ENCODE peak calls at places on chromosomes 12 and 14, in four cellular contexts. One of them, this sample, is unnamed. For H3K9me1, the result is how much of the 10 kb centered on the place peaks cover.

GRCh38 chr12:14211829-14212455 is 153.5 kb upstream of the ATF7IP start:
- DNase-seq in endothelial cell of umbilical vein: no peak
- DNase-seq in K562: no peak
- DNase-seq in IMR-90: no peak
- DNase-seq in this sample: no peak

GRCh38 chr14:22849212-22849819 is 12.9 kb downstream of the MMP14 start:
- DNase-seq in IMR-90: no peak
- DNase-seq in endothelial cell of umbilical vein: no peak
- DNase-seq in K562: no peak
- DNase-seq in this sample: no peak

GRCh38 chr12:89288959-89289358 is 63.3 kb downstream of the DUSP6 start:
- DNase-seq in IMR-90: no peak
- DNase-seq in K562: no peak
- DNase-seq in endothelial cell of umbilical vein: no peak
- DNase-seq in this sample: no peak

GRCh38 chr12:122080149-122081107 is 1.9 kb downstream of the MLXIP start:
- DNase-seq in endothelial cell of umbilical vein: peak
- DNase-seq in IMR-90: peak
- DNase-seq in K562: no peak
- DNase-seq in this sample: no peak

GRCh38 chr14:61675291-61675690 is 20.0 kb upstream of the HIF1A start:
- DNase-seq in K562: no peak
- DNase-seq in endothelial cell of umbilical vein: no peak
- DNase-seq in IMR-90: no peak
- DNase-seq in this sample: no peak

GRCh38 chr14:102949801-102950451 is 27.5 kb downstream of the AMN start:
- DNase-seq in K562: no peak
- DNase-seq in IMR-90: peak
- DNase-seq in endothelial cell of umbilical vein: no peak
- DNase-seq in this sample: no peak

GRCh38 chr14:34750670-34751069 is 36.3 kb upstream of the CFL2 start:
- DNase-seq in K562: no peak
- DNase-seq in endothelial cell of umbilical vein: peak
- DNase-seq in IMR-90: peak
- DNase-seq in this sample: no peak

GRCh38 chr14:26538176-26538575 is 59.7 kb downstream of the NOVA1 start:
- DNase-seq in K562: no peak
- DNase-seq in IMR-90: no peak
- DNase-seq in endothelial cell of umbilical vein: no peak
- DNase-seq in this sample: no peak

GRCh38 chr12:122886161-122886560 is 9.8 kb downstream of the VPS37B start:
- DNase-seq in endothelial cell of umbilical vein: no peak
- DNase-seq in IMR-90: no peak
- DNase-seq in K562: no peak
- DNase-seq in this sample: no peak

GRCh38 chr14:89771251-89771650 is 183.3 kb downstream of the EFCAB11 start:
- DNase-seq in K562: no peak
- DNase-seq in IMR-90: peak
- DNase-seq in endothelial cell of umbilical vein: peak
- DNase-seq in this sample: no peak

GRCh38 chr12:6724409-6724797 is 557 bp downstream of the COPS7A start:
- DNase-seq in K562: no peak
- DNase-seq in endothelial cell of umbilical vein: no peak
- DNase-seq in IMR-90: peak
- DNase-seq in this sample: no peak

GRCh38 chr14:36069535-36069900 is 107.0 kb downstream of the PTCSC3 start:
- DNase-seq in IMR-90: peak
- DNase-seq in K562: peak
- DNase-seq in endothelial cell of umbilical vein: peak
- DNase-seq in this sample: peak

GRCh38 chr12:67980391-67980790 is 8.9 kb upstream of the IFNG-AS1 start:
- DNase-seq in IMR-90: peak
- DNase-seq in endothelial cell of umbilical vein: no peak
- DNase-seq in K562: no peak
- DNase-seq in this sample: no peak

GRCh38 chr12:100574262-100575074 is 984 bp downstream of the GAS2L3 start:
- DNase-seq in endothelial cell of umbilical vein: no peak
- DNase-seq in K562: no peak
- DNase-seq in IMR-90: no peak
- DNase-seq in this sample: no peak

GRCh38 chr14:83473416-83473815 is 1939.8 kb upstream of the SEL1L start:
- DNase-seq in K562: no peak
- DNase-seq in IMR-90: peak
- DNase-seq in endothelial cell of umbilical vein: no peak
- DNase-seq in this sample: no peak

GRCh38 chr14:83473846-83474245 is 1940.2 kb upstream of the SEL1L start:
- DNase-seq in IMR-90: peak
- DNase-seq in endothelial cell of umbilical vein: peak
- DNase-seq in K562: no peak
- DNase-seq in this sample: no peak

GRCh38 chr14:83483063-83483462 is 1949.4 kb upstream of the SEL1L start:
- DNase-seq in K562: no peak
- DNase-seq in IMR-90: peak
- DNase-seq in endothelial cell of umbilical vein: no peak
- DNase-seq in this sample: no peak

GRCh38 chr14:83478741-83479140 is 1945.1 kb upstream of the SEL1L start:
- DNase-seq in endothelial cell of umbilical vein: no peak
- DNase-seq in K562: no peak
- DNase-seq in IMR-90: peak
- DNase-seq in this sample: no peak
- H3K9me1 ChIP-seq in endothelial cell of umbilical vein: under half
- H3K9me1 ChIP-seq in K562: under half
- H3K9me1 ChIP-seq in IMR-90: under half
- H3K9me1 ChIP-seq in this sample: under half

DNA sequence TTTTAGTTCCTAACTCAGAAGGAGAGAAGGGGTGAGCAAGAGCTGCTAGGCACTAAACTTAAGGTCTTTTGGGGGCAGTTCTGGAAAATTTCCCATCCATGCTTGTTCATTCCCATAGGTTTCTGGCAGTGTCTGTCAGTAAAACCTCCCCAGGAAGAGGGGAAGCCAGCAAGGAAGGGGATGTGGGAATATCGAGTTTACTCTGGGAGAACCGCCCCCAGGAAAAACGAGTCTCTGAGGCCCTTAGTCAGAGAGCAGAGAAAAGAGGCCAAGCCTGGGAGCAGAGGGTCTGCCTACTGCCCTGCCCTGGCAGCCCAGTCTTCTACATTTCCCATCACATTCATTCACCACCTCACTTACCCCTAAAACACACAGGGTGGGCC is 55.9 kb downstream of the TMCC3 start:
- DNase-seq in K562: no peak
- DNase-seq in endothelial cell of umbilical vein: peak
- DNase-seq in IMR-90: no peak
- DNase-seq in this sample: no peak
- H3K9me1 ChIP-seq in K562: under half
- H3K9me1 ChIP-seq in endothelial cell of umbilical vein: under half
- H3K9me1 ChIP-seq in IMR-90: under half
- H3K9me1 ChIP-seq in this sample: under half

GRCh38 chr14:91298576-91298975 is 54.1 kb upstream of the GPR68 start:
- DNase-seq in IMR-90: no peak
- DNase-seq in endothelial cell of umbilical vein: peak
- DNase-seq in K562: no peak
- DNase-seq in this sample: no peak

GRCh38 chr14:91295276-91295845 is 50.9 kb upstream of the GPR68 start:
- DNase-seq in IMR-90: no peak
- DNase-seq in endothelial cell of umbilical vein: no peak
- DNase-seq in K562: no peak
- DNase-seq in this sample: no peak

GRCh38 chr14:91297081-91297711 is 52.7 kb upstream of the GPR68 start:
- DNase-seq in endothelial cell of umbilical vein: no peak
- DNase-seq in IMR-90: no peak
- DNase-seq in K562: no peak
- DNase-seq in this sample: no peak

GRCh38 chr14:91294153-91294552 is 49.6 kb upstream of the GPR68 start:
- DNase-seq in K562: no peak
- DNase-seq in endothelial cell of umbilical vein: no peak
- DNase-seq in IMR-90: no peak
- DNase-seq in this sample: no peak

DNA sequence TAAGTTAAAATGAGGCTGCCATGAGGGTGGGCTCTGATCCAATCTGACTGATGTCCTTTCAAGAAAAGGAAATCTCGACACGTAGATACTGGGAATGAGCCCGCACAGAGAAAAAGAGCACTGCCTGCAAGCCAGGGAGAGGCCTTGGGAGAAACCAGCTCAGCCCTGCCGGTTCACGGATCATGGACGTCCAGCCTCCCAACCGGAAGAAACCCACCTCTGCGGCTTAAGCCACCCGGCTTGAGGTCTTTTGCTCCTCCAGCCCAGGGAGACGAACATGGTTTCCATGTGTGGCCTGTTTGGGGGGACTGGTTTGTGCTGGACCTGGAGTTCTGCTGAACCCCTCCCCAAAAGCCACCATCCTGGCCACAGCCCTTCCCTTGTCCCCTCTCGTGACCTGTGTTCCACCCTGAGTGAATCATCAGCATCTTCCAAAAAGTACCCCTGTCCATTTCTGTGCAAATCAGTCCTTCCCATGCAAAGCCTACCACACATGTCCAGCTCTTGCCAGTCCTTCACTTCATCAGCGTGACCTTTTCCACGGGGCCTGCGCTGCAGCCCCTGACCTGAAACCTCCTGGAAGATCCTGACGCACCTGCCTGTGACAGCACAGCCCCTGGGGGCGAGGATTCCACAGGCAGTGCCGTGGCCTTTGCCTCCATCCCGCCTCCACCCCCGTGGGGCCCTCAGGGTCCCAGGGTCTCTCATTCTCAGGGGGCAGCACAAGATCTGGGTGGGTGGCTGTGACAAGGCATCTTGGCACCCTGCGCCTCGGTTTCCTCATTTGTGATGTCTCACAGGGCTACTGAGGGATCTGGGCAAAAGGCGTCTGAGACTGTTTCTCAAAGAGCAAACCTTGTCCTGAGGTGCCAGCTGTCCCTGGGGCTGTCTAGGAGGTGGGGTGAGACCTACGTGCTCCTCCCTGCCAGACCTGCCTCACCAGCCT is 51.6 kb upstream of the GPR68 start:
- DNase-seq in IMR-90: no peak
- DNase-seq in endothelial cell of umbilical vein: no peak
- DNase-seq in K562: no peak
- DNase-seq in this sample: no peak
- H3K9me1 ChIP-seq in IMR-90: under half
- H3K9me1 ChIP-seq in endothelial cell of umbilical vein: under half
- H3K9me1 ChIP-seq in K562: under half
- H3K9me1 ChIP-seq in this sample: under half

DNA sequence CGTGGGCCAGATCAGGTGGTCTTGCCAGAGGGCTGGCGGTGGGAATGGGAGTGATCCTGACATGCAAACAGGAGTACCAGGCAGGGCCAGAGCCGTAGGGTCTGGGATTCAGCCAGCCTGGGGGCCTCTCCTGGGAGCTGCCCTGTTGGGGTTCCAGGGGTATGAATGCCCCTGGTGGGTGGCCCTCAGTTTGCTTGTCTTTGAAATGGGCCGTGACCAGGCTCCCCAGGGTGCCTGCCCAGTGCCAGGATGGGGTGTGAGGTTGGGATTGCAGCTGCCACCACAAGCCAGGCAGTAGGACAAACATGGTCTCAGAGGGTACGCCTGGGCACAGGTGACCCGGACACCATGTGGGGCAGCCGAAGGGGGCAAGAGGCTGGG is 168.8 kb downstream of the KIF26A start:
- DNase-seq in endothelial cell of umbilical vein: no peak
- DNase-seq in K562: no peak
- DNase-seq in IMR-90: no peak
- DNase-seq in this sample: no peak
- H3K9me1 ChIP-seq in endothelial cell of umbilical vein: under half
- H3K9me1 ChIP-seq in K562: under half
- H3K9me1 ChIP-seq in IMR-90: under half
- H3K9me1 ChIP-seq in this sample: under half

GRCh38 chr12:104357431-104357952 is 54.0 kb downstream of the EID3 start:
- DNase-seq in K562: no peak
- DNase-seq in endothelial cell of umbilical vein: peak
- DNase-seq in IMR-90: peak
- DNase-seq in this sample: no peak
- H3K9me1 ChIP-seq in K562: under half
- H3K9me1 ChIP-seq in endothelial cell of umbilical vein: under half
- H3K9me1 ChIP-seq in IMR-90: under half
- H3K9me1 ChIP-seq in this sample: under half

DNA sequence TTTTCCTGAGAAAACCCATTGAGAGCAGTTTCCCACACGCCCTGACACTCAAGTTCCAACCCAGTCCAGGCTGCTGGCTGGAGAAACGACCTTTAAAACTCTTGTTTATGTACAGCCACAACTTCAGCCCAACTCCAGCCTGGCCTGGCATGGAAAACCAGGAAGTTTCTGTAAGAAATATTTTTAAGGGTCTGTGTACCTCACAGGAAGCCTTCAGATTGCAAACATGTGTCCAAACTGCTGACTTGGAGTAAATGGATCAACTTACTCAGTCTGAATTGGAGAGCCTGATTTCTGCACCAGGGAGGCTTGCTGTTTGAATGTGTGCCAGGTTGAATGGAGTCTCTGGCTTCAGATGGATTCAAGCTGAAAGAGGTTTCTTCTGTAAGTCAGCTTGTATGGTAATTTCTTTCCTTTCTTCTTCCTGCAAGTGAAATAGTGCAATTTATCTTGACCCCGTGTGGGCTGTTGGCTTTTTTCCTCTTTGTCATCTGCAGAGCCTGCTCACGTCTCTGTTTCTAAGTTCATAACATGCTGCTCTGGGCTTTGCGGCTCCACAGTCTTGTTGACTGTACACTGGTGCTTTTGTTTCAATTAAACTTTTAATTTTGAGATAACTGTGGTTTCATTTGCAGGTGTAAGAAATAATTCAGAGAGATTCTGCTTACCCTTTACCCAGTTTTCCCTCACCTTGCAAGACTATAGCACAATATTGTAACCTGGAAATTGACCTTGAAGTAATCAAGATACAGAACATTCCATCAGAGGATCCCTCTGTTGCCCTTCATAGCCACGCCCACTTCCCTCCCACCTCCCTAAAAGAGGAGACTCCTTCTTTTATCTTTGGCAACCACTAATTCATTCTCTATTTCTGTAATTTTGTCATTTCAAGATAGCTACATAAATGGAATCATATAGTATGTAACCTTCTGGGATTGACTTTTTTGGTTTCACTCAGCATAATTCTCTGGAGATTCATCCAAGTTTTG is 109.7 kb upstream of the PRMT8 start:
- DNase-seq in IMR-90: no peak
- DNase-seq in endothelial cell of umbilical vein: no peak
- DNase-seq in K562: no peak
- DNase-seq in this sample: no peak
- H3K9me1 ChIP-seq in IMR-90: under half
- H3K9me1 ChIP-seq in endothelial cell of umbilical vein: under half
- H3K9me1 ChIP-seq in K562: under half
- H3K9me1 ChIP-seq in this sample: under half

GRCh38 chr14:75537071-75537470 is 14.8 kb downstream of the BATF start:
- DNase-seq in K562: no peak
- DNase-seq in endothelial cell of umbilical vein: no peak
- DNase-seq in IMR-90: no peak
- DNase-seq in this sample: no peak

GRCh38 chr14:75540479-75540851 is 18.2 kb downstream of the BATF start:
- DNase-seq in K562: no peak
- DNase-seq in endothelial cell of umbilical vein: no peak
- DNase-seq in IMR-90: no peak
- DNase-seq in this sample: no peak

GRCh38 chr14:75539562-75540478 is 17.6 kb downstream of the BATF start:
- DNase-seq in IMR-90: no peak
- DNase-seq in K562: peak
- DNase-seq in endothelial cell of umbilical vein: no peak
- DNase-seq in this sample: no peak

GRCh38 chr14:75542585-75543091 is 20.4 kb downstream of the BATF start:
- DNase-seq in IMR-90: no peak
- DNase-seq in endothelial cell of umbilical vein: no peak
- DNase-seq in K562: peak
- DNase-seq in this sample: no peak

GRCh38 chr14:75539165-75539561 is 16.9 kb downstream of the BATF start:
- DNase-seq in IMR-90: no peak
- DNase-seq in K562: no peak
- DNase-seq in endothelial cell of umbilical vein: no peak
- DNase-seq in this sample: no peak
- H3K9me1 ChIP-seq in IMR-90: under half
- H3K9me1 ChIP-seq in K562: under half
- H3K9me1 ChIP-seq in endothelial cell of umbilical vein: under half
- H3K9me1 ChIP-seq in this sample: under half

This sample was measured in keratinocyte.